ENCODE peak calls at places on chromosomes 4 and X, in four cellular contexts. H is K562, P is HepG2, T is GM12878. G is an unnamed sample.

GRCh38 chr4:184824776-184825393 is 883 bp downstream of the ACSL1 start:
- DNase-seq in H (no peak), P (no peak), T (no peak), G (no peak)

GRCh38 chr4:158239196-158239595 is 28.9 kb downstream of the TMEM144 start:
- DNase-seq in H (no peak), P (no peak), T (no peak), G (no peak)

GRCh38 chr4:142353149-142353738 is 492.9 kb downstream of the INPP4B start:
- DNase-seq in H (peak; percentile 24), P (peak; percentile 27), T (no peak), G (peak; percentile 80)

GRCh38 chr4:152307669-152308068 is 228.2 kb downstream of the FBXW7 start:
- DNase-seq in H (peak; percentile 5), P (no peak), T (no peak), G (no peak)

GRCh38 chrX:66680451-66680850 is 41.6 kb upstream of the EDA2R start:
- DNase-seq in H (no peak), P (no peak), T (no peak), G (peak; percentile 38)

GRCh38 chr4:54096563-54096962 is 3.4 kb upstream of the GSX2 start:
- DNase-seq in H (no peak), P (no peak), T (no peak), G (no peak)

GRCh38 chr4:139177049-139177887 is at the start of gene ELF2:
- DNase-seq in H (peak; percentile 96), P (peak; percentile 68), T (no peak), G (peak; percentile 84)

GRCh38 chr4:177442623-177443155 is 452 bp upstream of the AGA start:
- DNase-seq in H (peak; percentile 20), P (peak; percentile 8), T (peak; percentile 38), G (no peak)

GRCh38 chr4:19135886-19136633 is 1114.5 kb upstream of the LCORL start:
- DNase-seq in H (no peak), P (no peak), T (no peak), G (no peak)

GRCh38 chrX:150219374-150220185 is 143.5 kb upstream of the MAMLD1 start:
- DNase-seq in H (no peak), P (no peak), T (no peak), G (peak; percentile 48)

GRCh38 chr4:179415016-179415841 is 1973.0 kb upstream of the AGA start:
- DNase-seq in H (no peak), P (no peak), T (no peak), G (peak; percentile 47)

GRCh38 chr4:25928320-25928955 is 14.4 kb downstream of the SMIM20 start:
- DNase-seq in H (no peak), P (no peak), T (no peak), G (no peak)

GRCh38 chrX:13101439-13102139 is 57.2 kb upstream of the FAM9C start:
- DNase-seq in H (peak; percentile 84), P (no peak), T (no peak), G (peak; percentile 86)

GRCh38 chrX:13875572-13875971 is 58.7 kb upstream of the GPM6B start:
- DNase-seq in H (no peak), P (no peak), T (no peak), G (no peak)

GRCh38 chr4:112895785-112896184 is 153.7 kb upstream of the ANK2 start:
- DNase-seq in H (no peak), P (no peak), T (peak; percentile 31), G (no peak)

GRCh38 chrX:50881028-50881427 is 29.5 kb upstream of the BMP15 start:
- DNase-seq in H (no peak), P (no peak), T (no peak), G (no peak)

GRCh38 chr4:76035799-76036389 is at the start of gene CXCL11:
- DNase-seq in H (no peak), P (no peak), T (no peak), G (peak; percentile 26)

GRCh38 chrX:110806145-110806544 is 10.5 kb upstream of the CHRDL1 start:
- DNase-seq in H (no peak), P (no peak), T (no peak), G (peak; percentile 9)

GRCh38 chr4:52076731-52077130 is 25.6 kb downstream of the SPATA18 start:
- DNase-seq in H (no peak), P (no peak), T (no peak), G (no peak)

GRCh38 chrX:100609591-100609990 is 24.9 kb downstream of the TNMD start:
- DNase-seq in H (no peak), P (no peak), T (no peak), G (no peak)

GRCh38 chr4:83217721-83218522 is 66.7 kb downstream of the COQ2 start:
- DNase-seq in H (peak; percentile 10), P (no peak), T (peak; percentile 99), G (no peak)

GRCh38 chrX:123570011-123570590 is 162.8 kb downstream of the THOC2 start:
- DNase-seq in H (no peak), P (no peak), T (no peak), G (no peak)

GRCh38 chr4:99835942-99836341 is 19.3 kb downstream of the DAPP1 start:
- DNase-seq in H (no peak), P (no peak), T (no peak), G (no peak)

GRCh38 chr4:85720736-85721135 is 245.8 kb downstream of the ARHGAP24 start:
- DNase-seq in H (no peak), P (peak; percentile 7), T (no peak), G (peak; percentile 23)

GRCh38 chrX:13952581-13952980 is 77.1 kb downstream of the GEMIN8 start:
- DNase-seq in H (no peak), P (no peak), T (no peak), G (no peak)

GRCh38 chrX:71953391-71953790 is 42.7 kb downstream of the NHSL2 start:
- DNase-seq in H (no peak), P (no peak), T (no peak), G (no peak)

GRCh38 chr4:61532324-61532723 is 332.2 kb downstream of the ADGRL3 start:
- DNase-seq in H (no peak), P (no peak), T (no peak), G (peak; percentile 41)

GRCh38 chrX:2677764-2678163 is 13.3 kb upstream of the CD99 start:
- DNase-seq in H (peak; percentile 71), P (no peak), T (no peak), G (peak; percentile 99)

GRCh38 chr4:717601-718320 is 12.1 kb downstream of the PCGF3 start:
- DNase-seq in H (no peak), P (no peak), T (no peak), G (no peak)

GRCh38 chrX:39726810-39727209 is 370.9 kb downstream of the BCOR start:
- DNase-seq in H (no peak), P (no peak), T (no peak), G (peak; percentile 58)

GRCh38 chr4:89598602-89599001 is 238.4 kb downstream of the SNCA start:
- DNase-seq in H (no peak), P (peak; percentile 15), T (no peak), G (peak; percentile 17)

GRCh38 chr4:71382125-71382524 is 43.3 kb downstream of the SLC4A4 start:
- DNase-seq in H (no peak), P (no peak), T (no peak), G (no peak)

GRCh38 chr4:87978656-87979055 is 3.1 kb downstream of the SPP1 start:
- DNase-seq in H (peak; percentile 9), P (no peak), T (no peak), G (peak; percentile 62)

GRCh38 chrX:119218198-119218597 is 17.9 kb upstream of the PGRMC1 start:
- DNase-seq in H (peak; percentile 8), P (no peak), T (no peak), G (peak; percentile 15)

GRCh38 chr4:81814909-81815539 is 343.3 kb upstream of the RASGEF1B start:
- DNase-seq in H (no peak), P (no peak), T (no peak), G (no peak)

GRCh38 chr4:60241886-60242285 is 958.2 kb upstream of the ADGRL3 start:
- DNase-seq in H (no peak), P (no peak), T (no peak), G (no peak)
- H2AFZ ChIP-seq in H (no peak overlapping the region), P (no peak overlapping the region), T (no peak overlapping the region), G (no peak overlapping the region)

GRCh38 chr4:8504279-8505007 is 63.9 kb downstream of the TRMT44 start:
- DNase-seq in H (no peak), P (peak; percentile 10), T (no peak), G (no peak)

GRCh38 chr4:8506006-8506372 is 65.4 kb downstream of the TRMT44 start:
- DNase-seq in H (no peak), P (no peak), T (no peak), G (no peak)

GRCh38 chr4:8506373-8507250 is 66.0 kb downstream of the TRMT44 start:
- DNase-seq in H (no peak), P (no peak), T (no peak), G (peak; percentile 74)

GRCh38 chr4:8503801-8504200 is 63.2 kb downstream of the TRMT44 start:
- DNase-seq in H (no peak), P (no peak), T (no peak), G (no peak)

GRCh38 chr4:8505229-8505628 is 64.7 kb downstream of the TRMT44 start:
- DNase-seq in H (no peak), P (no peak), T (no peak), G (no peak)
- TF ChIP-seq BHLHE40 in H (no peak), P (no peak), T (no peak), G (no peak)

DNA sequence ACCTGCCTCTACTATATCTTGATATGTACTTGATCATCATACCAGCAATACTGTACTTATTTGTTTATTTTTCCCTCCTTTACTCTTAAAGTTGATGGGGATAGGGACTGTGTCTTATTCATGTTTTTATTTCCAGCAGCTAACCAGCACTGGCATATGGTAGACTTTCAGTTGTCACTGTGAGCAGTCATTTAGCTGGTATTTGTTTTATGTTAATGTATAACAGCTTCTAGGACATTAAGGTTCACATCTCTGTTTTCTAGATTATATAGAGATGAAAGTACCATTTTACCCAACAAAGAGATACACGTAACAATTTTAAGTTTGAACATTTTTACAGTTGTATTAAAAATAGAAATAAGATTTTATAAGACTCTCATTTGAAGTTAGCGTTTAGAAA is 17.9 kb downstream of the METTL14 start:
- DNase-seq in H (no peak), P (peak; percentile 39), T (no peak), G (no peak)
- H2AFZ ChIP-seq in H (no peak overlapping the region), P (no peak overlapping the region), T (no peak overlapping the region), G (no peak overlapping the region)

GRCh38 chrX:18047440-18047940 is 173.2 kb downstream of the BEND2 start:
- DNase-seq in H (no peak), P (no peak), T (no peak), G (no peak)
- TF ChIP-seq BHLHE40 in H (no peak), P (no peak), T (no peak), G (no peak)

GRCh38 chrX:19814778-19815177 is 72.6 kb downstream of the SH3KBP1 start:
- DNase-seq in H (no peak), P (no peak), T (no peak), G (no peak)
- H2AFZ ChIP-seq in H (no peak overlapping the region), P (no peak overlapping the region), T (no peak overlapping the region), G (no peak overlapping the region)

GRCh38 chrX:74521961-74522833 is 92.2 kb downstream of the RLIM start:
- DNase-seq in H (no peak), P (no peak), T (no peak), G (peak; percentile 64)
- TF ChIP-seq BHLHE40 in H (no peak), P (no peak), T (no peak), G (no peak)

DNA sequence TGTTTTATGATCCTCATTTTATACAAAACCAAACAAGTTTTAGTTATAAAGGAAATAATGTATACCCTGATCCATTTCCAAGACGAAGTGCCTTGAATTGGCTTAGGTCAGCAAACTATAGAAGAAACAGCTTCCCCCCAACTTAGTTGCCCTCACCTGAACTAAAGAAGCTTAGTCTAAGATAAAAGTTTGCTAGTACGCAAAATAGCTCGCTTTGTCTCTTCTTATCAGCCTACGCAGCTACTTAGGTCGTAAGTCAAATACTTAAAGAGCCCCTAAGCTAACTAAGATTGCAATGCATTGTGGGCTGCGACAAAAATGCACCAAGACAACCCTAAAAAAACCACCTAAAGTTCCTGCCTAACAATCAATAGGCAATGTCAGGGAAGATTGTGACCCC is 12.8 kb downstream of the CLNK start:
- DNase-seq in H (no peak), P (no peak), T (no peak), G (no peak)
- H2AFZ ChIP-seq in H (no peak overlapping the region), P (no peak overlapping the region), T (peak overlapping the region; percentile 11), G (no peak overlapping the region)